ENCODE peak calls at places on chromosome 20, in five cellular contexts. J, E, O, D and B are unnamed samples.

GRCh38 chr20:2237059-2237458 is 58.7 kb upstream of the TGM3 start:
- DNase-seq in J (peak; percentile 76), E (peak; percentile 43), O (peak; percentile 68), D (peak; percentile 99), B (peak; percentile 89)

GRCh38 chr20:33191955-33192354 is 24.0 kb downstream of the BPIFA2 start:
- DNase-seq in J (no peak), E (no peak), O (no peak), D (no peak), B (no peak)

GRCh38 chr20:43667341-43668132 is 623 bp downstream of the MYBL2 start:
- DNase-seq in J (no peak), E (no peak), O (no peak), D (peak; percentile 35), B (no peak)

GRCh38 chr20:34522969-34523871 is 7.0 kb downstream of the DYNLRB1 start:
- DNase-seq in J (peak; percentile 79), E (peak; percentile 49), O (no peak), D (peak; percentile 72), B (no peak)

GRCh38 chr20:50762045-50762422 is 30.7 kb downstream of the PARD6B start:
- DNase-seq in J (no peak), E (no peak), O (no peak), D (peak; percentile 51), B (no peak)

GRCh38 chr20:63322923-63323253 is 29.9 kb downstream of the COL20A1 start:
- DNase-seq in J (no peak), E (no peak), O (no peak), D (no peak), B (no peak)

GRCh38 chr20:64146301-64146935 is 17.8 kb upstream of the MYT1 start:
- DNase-seq in J (no peak), E (no peak), O (no peak), D (no peak), B (peak; percentile 31)

GRCh38 chr20:2917266-2917665 is 44.0 kb downstream of the PTPRA start:
- DNase-seq in J (no peak), E (no peak), O (no peak), D (no peak), B (no peak)

GRCh38 chr20:7851031-7851490 is 89.2 kb downstream of the HAO1 start:
- DNase-seq in J (no peak), E (no peak), O (no peak), D (peak; percentile 68), B (no peak)

GRCh38 chr20:46346770-46347169 is 38.5 kb upstream of the CDH22 start:
- DNase-seq in J (no peak), E (no peak), O (no peak), D (no peak), B (no peak)
- H3K4me1 ChIP-seq in J (peaks cover 9% of the 10 kb centered on the region), E (peaks cover 47% of the 10 kb centered on the region), O (peaks cover 4% of the 10 kb centered on the region), D (peaks cover 14% of the 10 kb centered on the region), B (peaks cover 44% of the 10 kb centered on the region)

GRCh38 chr20:59148713-59149493 is 14.7 kb upstream of the ZNF831 start:
- DNase-seq in J (no peak), E (no peak), O (no peak), D (no peak), B (no peak)

GRCh38 chr20:59145926-59146800 is 17.5 kb upstream of the ZNF831 start:
- DNase-seq in J (no peak), E (no peak), O (no peak), D (no peak), B (no peak)

GRCh38 chr20:59145247-59145925 is 18.2 kb upstream of the ZNF831 start:
- DNase-seq in J (no peak), E (no peak), O (no peak), D (no peak), B (peak; percentile 35)

GRCh38 chr20:59146801-59147118 is 16.9 kb upstream of the ZNF831 start:
- DNase-seq in J (no peak), E (no peak), O (no peak), D (no peak), B (no peak)

GRCh38 chr20:59147197-59147596 is 16.4 kb upstream of the ZNF831 start:
- DNase-seq in J (no peak), E (no peak), O (no peak), D (no peak), B (no peak)
- H3K27ac ChIP-seq in J (no peak overlapping the region), E (no peak overlapping the region), O (no peak overlapping the region), D (no peak overlapping the region), B (no peak overlapping the region)

GRCh38 chr20:10652660-10653191 is 21.1 kb downstream of the JAG1 start:
- DNase-seq in J (no peak), E (no peak), O (no peak), D (no peak), B (no peak)

GRCh38 chr20:10649817-10650200 is 24.0 kb downstream of the JAG1 start:
- DNase-seq in J (no peak), E (no peak), O (no peak), D (no peak), B (no peak)

GRCh38 chr20:10651227-10651990 is 22.4 kb downstream of the JAG1 start:
- DNase-seq in J (no peak), E (no peak), O (no peak), D (peak; percentile 15), B (peak; percentile 55)

GRCh38 chr20:10653593-10654288 is 20.1 kb downstream of the JAG1 start:
- DNase-seq in J (no peak), E (no peak), O (peak; percentile 59), D (peak; percentile 72), B (no peak)

DNA sequence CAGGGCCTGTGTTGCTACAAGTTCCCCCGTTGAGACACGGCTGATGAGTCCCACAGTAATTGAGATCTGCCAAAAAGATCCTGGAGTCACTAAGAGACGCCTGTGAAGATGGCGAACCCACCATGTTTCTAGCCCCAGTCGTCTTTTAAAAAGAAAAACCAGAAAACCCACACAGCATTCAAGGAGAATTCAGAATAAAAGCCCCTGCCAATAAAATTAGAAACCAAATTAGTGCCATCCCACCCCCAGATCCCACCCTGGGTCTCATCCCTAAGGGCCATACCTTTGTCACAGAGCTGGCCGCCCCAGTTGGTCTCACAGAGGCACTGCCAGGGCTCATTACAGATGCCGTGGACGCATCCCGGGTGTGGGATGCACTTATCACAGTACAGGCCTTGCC is 21.6 kb downstream of the JAG1 start:
- DNase-seq in J (no peak), E (no peak), O (no peak), D (no peak), B (peak; percentile 51)
- H3K4me1 ChIP-seq in J (peaks cover 31% of the 10 kb centered on the region), E (peaks cover 65% of the 10 kb centered on the region), O (peaks cover 22% of the 10 kb centered on the region), D (peaks cover 13% of the 10 kb centered on the region), B (peaks cover 65% of the 10 kb centered on the region)

GRCh38 chr20:38447251-38447661 is 12.1 kb upstream of the SNHG17 start:
- DNase-seq in J (no peak), E (no peak), O (no peak), D (no peak), B (no peak)
- H3K27ac ChIP-seq in J (peak overlapping the region; percentile 78), E (peak overlapping the region; percentile 89), O (no peak overlapping the region), D (peak overlapping the region; percentile 54), B (no peak overlapping the region)

GRCh38 chr20:36849333-36850065 is 26.4 kb upstream of the TLDC2 start:
- DNase-seq in J (no peak), E (no peak), O (no peak), D (no peak), B (no peak)

GRCh38 chr20:36848078-36848660 is 27.8 kb upstream of the TLDC2 start:
- DNase-seq in J (peak; percentile 75), E (no peak), O (peak; percentile 62), D (peak; percentile 95), B (no peak)

GRCh38 chr20:36848677-36849076 is 27.3 kb upstream of the TLDC2 start:
- DNase-seq in J (no peak), E (no peak), O (no peak), D (no peak), B (no peak)

GRCh38 chr20:36847009-36847709 is 28.8 kb upstream of the TLDC2 start:
- DNase-seq in J (peak; percentile 87), E (peak; percentile 52), O (peak; percentile 87), D (peak; percentile 98), B (peak; percentile 89)

DNA sequence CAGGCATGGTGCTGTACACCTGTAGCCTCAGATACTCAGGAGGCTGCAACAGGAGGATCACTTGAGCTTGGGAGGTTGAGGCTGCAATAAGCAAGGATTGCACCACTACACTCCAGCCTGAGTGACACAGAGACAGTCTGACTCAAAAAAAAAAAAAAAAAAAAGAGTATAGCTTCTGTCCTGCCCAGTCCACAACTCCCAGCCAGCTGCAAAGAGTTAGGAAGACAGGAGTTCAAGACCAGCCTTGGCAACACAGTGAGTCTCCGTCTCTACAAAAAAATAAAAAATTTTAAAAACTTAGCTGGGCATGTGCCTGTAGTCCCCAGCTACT is 28.3 kb upstream of the TLDC2 start:
- DNase-seq in J (no peak), E (no peak), O (no peak), D (peak; percentile 76), B (no peak)
- H3K4me1 ChIP-seq in J (peaks cover 9% of the 10 kb centered on the region), E (peaks cover 91% of the 10 kb centered on the region), O (peaks cover 14% of the 10 kb centered on the region), D (peaks cover 49% of the 10 kb centered on the region), B (peaks cover 62% of the 10 kb centered on the region)

GRCh38 chr20:37352611-37352980 is 6.7 kb downstream of the SRC start:
- DNase-seq in J (no peak), E (no peak), O (no peak), D (no peak), B (no peak)
- H3K27ac ChIP-seq in J (no peak overlapping the region), E (no peak overlapping the region), O (no peak overlapping the region), D (no peak overlapping the region), B (no peak overlapping the region)